ENCODE peak calls at places on chromosomes 11 and 22, in eight cellular contexts. P is upper lobe of right lung, E is globus pallidus, B is left colon, O is NAMALWA, K is brain microvascular endothelial cell, V is AG04450, I is prostate gland. L is an unnamed sample.

GRCh38 chr22:44164031-44164430 is 16.7 kb upstream of the PARVG start:
- DNase-seq in B (no peak), E (no peak), P (no peak), V (no peak), O (no peak), K (no peak), I (no peak), L (no peak)

GRCh38 chr11:117950999-117951961 is 22.1 kb upstream of the TMPRSS13 start:
- DNase-seq in B (no peak), I (no peak), V (no peak), P (no peak), K (no peak), E (no peak), O (peak), L (no peak)

GRCh38 chr11:70826541-70826943 is 425.8 kb downstream of the SHANK2 start:
- DNase-seq in V (no peak), K (no peak), B (peak), O (no peak), E (peak), I (peak), P (no peak), L (peak)

GRCh38 chr11:46347637-46348311 is 511 bp downstream of the DGKZ start:
- DNase-seq in K (no peak), O (no peak), V (no peak), B (no peak), E (no peak), P (no peak), I (no peak), L (peak)

GRCh38 chr11:111479666-111480065 is 32.5 kb downstream of the BTG4 start:
- DNase-seq in B (no peak), I (no peak), E (no peak), V (no peak), P (no peak), O (no peak), K (no peak), L (no peak)

GRCh38 chr11:120065176-120065575 is 72.7 kb downstream of the TRIM29 start:
- DNase-seq in P (no peak), I (no peak), O (no peak), K (no peak), E (no peak), B (no peak), V (no peak), L (no peak)

GRCh38 chr22:42262964-42263363 is 7.5 kb downstream of the TCF20 start:
- DNase-seq in P (no peak), B (no peak), E (no peak), V (no peak), I (no peak), K (no peak), O (peak), L (peak)

GRCh38 chr11:40619631-40620030 is 839.8 kb downstream of the LRRC4C start:
- DNase-seq in B (no peak), O (no peak), I (no peak), P (no peak), V (no peak), K (no peak), E (no peak), L (no peak)

GRCh38 chr11:111531687-111532364 is 8.7 kb upstream of the LAYN start:
- DNase-seq in B (no peak), K (peak), P (no peak), V (peak), I (peak), E (no peak), O (peak), L (no peak)

GRCh38 chr11:65133724-65134123 is 595 bp downstream of the SYVN1 start:
- DNase-seq in V (no peak), K (no peak), P (peak), I (no peak), O (no peak), B (peak), E (no peak), L (peak)

GRCh38 chr11:112289588-112290461 is 29.2 kb upstream of the PLET1 start:
- DNase-seq in V (no peak), B (peak), K (peak), P (peak), E (peak), I (peak), O (peak), L (peak)

GRCh38 chr11:119536801-119537200 is 113.8 kb upstream of the THY1 start:
- DNase-seq in O (no peak), E (no peak), B (no peak), I (no peak), P (no peak), V (no peak), K (no peak), L (no peak)

GRCh38 chr11:36469881-36470802 is 39.9 kb downstream of the TRAF6 start:
- DNase-seq in E (no peak), K (peak), I (no peak), P (no peak), V (no peak), O (peak), B (no peak), L (no peak)

GRCh38 chr11:3171931-3172560 is 6.9 kb upstream of the OSBPL5 start:
- DNase-seq in B (no peak), I (no peak), O (no peak), P (peak), V (no peak), K (no peak), E (no peak), L (no peak)

GRCh38 chr22:37659066-37659896 is 758 bp downstream of the PDXP start:
- DNase-seq in I (no peak), K (no peak), V (no peak), O (peak), E (no peak), B (peak), P (no peak), L (no peak)

GRCh38 chr11:62461740-62462522 is 43.1 kb downstream of the SCGB1A1 start:
- DNase-seq in P (no peak), E (no peak), K (no peak), I (no peak), B (no peak), V (no peak), O (no peak), L (no peak)

GRCh38 chr11:64541131-64541530 is 49.9 kb upstream of the SLC22A12 start:
- DNase-seq in B (peak), E (no peak), I (no peak), K (no peak), O (no peak), P (no peak), V (no peak), L (no peak)

GRCh38 chr11:101915811-101916291 is 471 bp downstream of the ANGPTL5 start:
- DNase-seq in V (no peak), B (no peak), P (no peak), E (peak), K (peak), O (peak), I (no peak), L (no peak)

GRCh38 chr11:22884268-22884667 is 24.0 kb upstream of the CCDC179 start:
- DNase-seq in K (no peak), I (no peak), V (no peak), P (no peak), B (no peak), E (no peak), O (no peak), L (no peak)

GRCh38 chr11:14565845-14566244 is 45.7 kb upstream of the PSMA1 start:
- DNase-seq in V (no peak), O (no peak), P (no peak), B (no peak), K (no peak), I (no peak), E (no peak), L (no peak)